ENCODE peak calls at places on chromosomes 13 and 19, in seven cellular contexts. One of them, this sample, is unnamed.

GRCh38 chr19:38676023-38676877 is 28.8 kb downstream of the ACTN4 start:
- DNase-seq in right cardiac atrium: no peak
- DNase-seq in DND-41: no peak
- DNase-seq in cardiac muscle cell: peak; percentile 77
- DNase-seq in A549: no peak
- DNase-seq in mucosa of descending colon: no peak
- DNase-seq in thoracic aorta: no peak
- DNase-seq in this sample: no peak

GRCh38 chr19:3208317-3209207 is 15.9 kb upstream of the CELF5 start:
- DNase-seq in right cardiac atrium: no peak
- DNase-seq in DND-41: no peak
- DNase-seq in cardiac muscle cell: no peak
- DNase-seq in A549: no peak
- DNase-seq in mucosa of descending colon: no peak
- DNase-seq in thoracic aorta: no peak
- DNase-seq in this sample: no peak

GRCh38 chr13:28531956-28532225 is 37.0 kb upstream of the FLT1 start:
- DNase-seq in right cardiac atrium: no peak
- DNase-seq in DND-41: no peak
- DNase-seq in cardiac muscle cell: no peak
- DNase-seq in A549: no peak
- DNase-seq in mucosa of descending colon: no peak
- DNase-seq in thoracic aorta: no peak
- DNase-seq in this sample: no peak

GRCh38 chr19:45070214-45070613 is 6.1 kb downstream of the ZNF296 start:
- DNase-seq in right cardiac atrium: no peak
- DNase-seq in DND-41: no peak
- DNase-seq in cardiac muscle cell: no peak
- DNase-seq in A549: no peak
- DNase-seq in mucosa of descending colon: no peak
- DNase-seq in thoracic aorta: no peak
- DNase-seq in this sample: no peak

GRCh38 chr19:12689012-12689411 is 1.2 kb downstream of the GNG14 start:
- DNase-seq in right cardiac atrium: no peak
- DNase-seq in DND-41: no peak
- DNase-seq in cardiac muscle cell: no peak
- DNase-seq in A549: no peak
- DNase-seq in mucosa of descending colon: peak; percentile 29
- DNase-seq in thoracic aorta: no peak
- DNase-seq in this sample: no peak

GRCh38 chr19:13872695-13873389 is 4.1 kb upstream of the NANOS3 start:
- DNase-seq in right cardiac atrium: peak; percentile 43
- DNase-seq in DND-41: no peak
- DNase-seq in cardiac muscle cell: no peak
- DNase-seq in A549: peak; percentile 71
- DNase-seq in mucosa of descending colon: no peak
- DNase-seq in thoracic aorta: no peak
- DNase-seq in this sample: no peak

GRCh38 chr13:98509271-98510155 is 67.4 kb downstream of the STK24 start:
- DNase-seq in right cardiac atrium: peak; percentile 84
- DNase-seq in DND-41: no peak
- DNase-seq in cardiac muscle cell: peak; percentile 83
- DNase-seq in A549: peak; percentile 28
- DNase-seq in mucosa of descending colon: peak; percentile 80
- DNase-seq in thoracic aorta: peak; percentile 31
- DNase-seq in this sample: peak; percentile 65

GRCh38 chr19:15640294-15640903 is at the start of gene CYP4F3:
- DNase-seq in right cardiac atrium: peak; percentile 66
- DNase-seq in DND-41: no peak
- DNase-seq in cardiac muscle cell: peak; percentile 6
- DNase-seq in A549: peak; percentile 72
- DNase-seq in mucosa of descending colon: peak; percentile 96
- DNase-seq in thoracic aorta: no peak
- DNase-seq in this sample: peak; percentile 74

GRCh38 chr19:3458595-3459284 is 21.6 kb downstream of the SMIM24 start:
- DNase-seq in right cardiac atrium: peak; percentile 74
- DNase-seq in DND-41: no peak
- DNase-seq in cardiac muscle cell: peak; percentile 74
- DNase-seq in A549: no peak
- DNase-seq in mucosa of descending colon: no peak
- DNase-seq in thoracic aorta: no peak
- DNase-seq in this sample: no peak

GRCh38 chr13:32430018-32430747 is 2.3 kb upstream of the N4BP2L1 start:
- DNase-seq in right cardiac atrium: no peak
- DNase-seq in DND-41: no peak
- DNase-seq in cardiac muscle cell: no peak
- DNase-seq in A549: no peak
- DNase-seq in mucosa of descending colon: no peak
- DNase-seq in thoracic aorta: no peak
- DNase-seq in this sample: no peak

GRCh38 chr19:20423381-20424207 is 142.0 kb downstream of the ZNF737 start:
- DNase-seq in right cardiac atrium: peak; percentile 53
- DNase-seq in DND-41: peak; percentile 50
- DNase-seq in cardiac muscle cell: peak; percentile 88
- DNase-seq in A549: no peak
- DNase-seq in mucosa of descending colon: peak; percentile 53
- DNase-seq in thoracic aorta: no peak
- DNase-seq in this sample: peak; percentile 54

GRCh38 chr13:74761794-74762193 is 627.6 kb upstream of the KLF12 start:
- DNase-seq in right cardiac atrium: no peak
- DNase-seq in DND-41: no peak
- DNase-seq in cardiac muscle cell: peak; percentile 89
- DNase-seq in A549: no peak
- DNase-seq in mucosa of descending colon: no peak
- DNase-seq in thoracic aorta: no peak
- DNase-seq in this sample: no peak

GRCh38 chr13:87123987-87124784 is 547.0 kb upstream of the SLITRK5 start:
- DNase-seq in right cardiac atrium: no peak
- DNase-seq in DND-41: peak; percentile 13
- DNase-seq in cardiac muscle cell: peak; percentile 95
- DNase-seq in A549: peak; percentile 1
- DNase-seq in mucosa of descending colon: no peak
- DNase-seq in thoracic aorta: no peak
- DNase-seq in this sample: peak; percentile 18

DNA sequence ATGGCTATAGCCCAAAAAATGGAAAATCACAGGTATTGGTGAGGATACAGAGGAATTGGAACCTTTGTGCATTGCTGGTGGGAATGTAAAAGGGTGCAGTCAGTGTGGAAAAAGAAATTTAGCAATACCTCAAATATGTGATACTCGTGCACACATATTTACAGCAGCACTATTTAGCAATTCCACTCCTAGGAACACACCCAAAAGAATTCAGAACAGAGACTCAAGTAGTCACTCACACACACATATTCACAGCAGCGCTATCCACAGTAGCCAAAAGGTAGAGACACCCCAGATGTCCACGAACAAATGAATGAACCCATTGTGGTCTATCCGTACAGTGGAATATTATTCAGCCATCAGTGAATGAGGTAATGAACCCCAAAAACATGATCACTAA is 114.0 kb downstream of the COL4A2 start:
- DNase-seq in right cardiac atrium: no peak
- DNase-seq in DND-41: no peak
- DNase-seq in cardiac muscle cell: no peak
- DNase-seq in A549: no peak
- DNase-seq in mucosa of descending colon: no peak
- DNase-seq in thoracic aorta: no peak
- DNase-seq in this sample: no peak
- H3K4me1 ChIP-seq in right cardiac atrium: peaks cover 17% of the 10 kb centered on the region
- H3K4me1 ChIP-seq in DND-41: peaks cover 11% of the 10 kb centered on the region
- H3K4me1 ChIP-seq in cardiac muscle cell: peaks cover 21% of the 10 kb centered on the region
- H3K4me1 ChIP-seq in A549: peaks cover 35% of the 10 kb centered on the region
- H3K4me1 ChIP-seq in mucosa of descending colon: no peaks in the 10 kb centered on the region
- H3K4me1 ChIP-seq in thoracic aorta: peaks cover 94% of the 10 kb centered on the region
- H3K4me1 ChIP-seq in this sample: peaks cover 75% of the 10 kb centered on the region

DNA sequence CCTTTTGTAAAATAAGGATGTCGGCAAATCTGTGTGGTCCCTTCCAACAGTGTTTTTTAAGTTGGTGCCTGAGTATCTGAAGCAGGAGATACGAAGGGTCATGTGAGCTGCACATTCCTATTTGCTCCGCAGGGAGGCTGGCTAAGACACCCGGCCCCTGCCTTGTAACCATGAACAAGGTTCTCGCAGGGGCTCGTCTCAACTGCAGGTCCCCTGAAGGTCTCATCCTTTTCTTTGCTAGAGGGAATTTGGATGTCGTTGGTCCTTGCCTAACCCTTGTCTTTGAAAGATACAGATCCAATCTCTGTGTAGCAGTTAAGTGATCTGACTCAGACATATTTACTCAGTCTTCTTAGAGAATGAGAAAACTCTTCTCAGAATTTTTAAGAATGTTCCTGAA is 64.4 kb downstream of the LRCH1 start:
- DNase-seq in right cardiac atrium: no peak
- DNase-seq in DND-41: no peak
- DNase-seq in cardiac muscle cell: peak; percentile 37
- DNase-seq in A549: no peak
- DNase-seq in mucosa of descending colon: no peak
- DNase-seq in thoracic aorta: no peak
- DNase-seq in this sample: no peak
- H3K4me1 ChIP-seq in right cardiac atrium: peaks cover 10% of the 10 kb centered on the region
- H3K4me1 ChIP-seq in DND-41: no peaks in the 10 kb centered on the region
- H3K4me1 ChIP-seq in cardiac muscle cell: peaks cover 39% of the 10 kb centered on the region
- H3K4me1 ChIP-seq in A549: peaks cover 71% of the 10 kb centered on the region
- H3K4me1 ChIP-seq in mucosa of descending colon: peaks cover 22% of the 10 kb centered on the region
- H3K4me1 ChIP-seq in thoracic aorta: peaks cover 69% of the 10 kb centered on the region
- H3K4me1 ChIP-seq in this sample: peaks cover 93% of the 10 kb centered on the region

DNA sequence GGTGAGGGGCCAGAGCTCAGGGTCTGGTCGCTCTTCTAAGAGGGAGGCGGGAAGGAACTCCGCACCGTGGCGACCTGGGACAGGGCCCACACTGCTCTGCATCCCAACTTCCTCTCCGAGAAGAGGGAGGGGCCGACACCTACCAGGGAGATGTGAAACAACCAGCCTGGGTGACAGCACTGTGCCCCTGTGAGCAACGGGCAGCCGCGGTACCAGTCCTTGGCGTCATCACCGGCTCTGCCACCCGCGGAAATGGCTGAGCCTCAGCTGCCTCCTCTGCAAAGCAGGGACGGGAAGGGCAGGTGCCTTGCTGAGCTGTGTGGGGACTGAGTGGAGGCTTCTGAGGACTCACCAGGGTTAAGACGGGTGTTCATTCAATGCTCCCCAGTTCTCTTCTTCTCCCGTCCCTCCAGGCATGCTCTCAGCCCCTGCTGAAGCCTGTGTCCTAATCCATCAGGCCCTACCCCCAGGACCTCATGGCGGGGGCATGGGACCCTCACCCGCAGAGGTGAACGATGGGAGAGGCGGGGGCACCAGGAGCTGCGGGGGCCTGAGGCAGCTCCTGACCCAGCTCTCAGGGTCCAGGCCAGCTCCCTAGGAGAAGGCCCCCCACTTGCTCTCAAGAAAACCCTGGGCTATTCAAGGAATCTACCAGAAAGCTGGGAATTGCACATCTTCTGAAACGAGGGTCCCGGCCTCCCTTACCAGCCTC is 9.3 kb downstream of the ZNF787 start:
- DNase-seq in right cardiac atrium: peak; percentile 57
- DNase-seq in DND-41: no peak
- DNase-seq in cardiac muscle cell: no peak
- DNase-seq in A549: no peak
- DNase-seq in mucosa of descending colon: peak; percentile 83
- DNase-seq in thoracic aorta: no peak
- DNase-seq in this sample: peak; percentile 53
- H3K4me1 ChIP-seq in right cardiac atrium: peaks cover 24% of the 10 kb centered on the region
- H3K4me1 ChIP-seq in DND-41: no peaks in the 10 kb centered on the region
- H3K4me1 ChIP-seq in cardiac muscle cell: peaks cover 63% of the 10 kb centered on the region
- H3K4me1 ChIP-seq in A549: peaks cover 18% of the 10 kb centered on the region
- H3K4me1 ChIP-seq in mucosa of descending colon: peaks cover 61% of the 10 kb centered on the region
- H3K4me1 ChIP-seq in thoracic aorta: peaks cover 52% of the 10 kb centered on the region
- H3K4me1 ChIP-seq in this sample: peaks cover 98% of the 10 kb centered on the region

GRCh38 chr19:6238256-6238642 is 41.5 kb downstream of the MLLT1 start:
- DNase-seq in right cardiac atrium: no peak
- DNase-seq in DND-41: no peak
- DNase-seq in cardiac muscle cell: peak; percentile 74
- DNase-seq in A549: no peak
- DNase-seq in mucosa of descending colon: no peak
- DNase-seq in thoracic aorta: no peak
- DNase-seq in this sample: no peak
- H3K4me1 ChIP-seq in right cardiac atrium: peaks cover 55% of the 10 kb centered on the region
- H3K4me1 ChIP-seq in DND-41: no peaks in the 10 kb centered on the region
- H3K4me1 ChIP-seq in cardiac muscle cell: peaks cover 10% of the 10 kb centered on the region
- H3K4me1 ChIP-seq in A549: no peaks in the 10 kb centered on the region
- H3K4me1 ChIP-seq in mucosa of descending colon: peaks cover 12% of the 10 kb centered on the region
- H3K4me1 ChIP-seq in thoracic aorta: peaks cover 64% of the 10 kb centered on the region
- H3K4me1 ChIP-seq in this sample: peaks cover 100% of the 10 kb centered on the region

GRCh38 chr19:1168562-1168873 is 5.5 kb downstream of the SBNO2 start:
- DNase-seq in right cardiac atrium: no peak
- DNase-seq in DND-41: no peak
- DNase-seq in cardiac muscle cell: no peak
- DNase-seq in A549: no peak
- DNase-seq in mucosa of descending colon: no peak
- DNase-seq in thoracic aorta: no peak
- DNase-seq in this sample: no peak
- H3K4me1 ChIP-seq in right cardiac atrium: peaks cover 2% of the 10 kb centered on the region
- H3K4me1 ChIP-seq in DND-41: peaks cover 35% of the 10 kb centered on the region
- H3K4me1 ChIP-seq in cardiac muscle cell: peaks cover 20% of the 10 kb centered on the region
- H3K4me1 ChIP-seq in A549: peaks cover 45% of the 10 kb centered on the region
- H3K4me1 ChIP-seq in mucosa of descending colon: peaks cover 13% of the 10 kb centered on the region
- H3K4me1 ChIP-seq in thoracic aorta: peaks cover 19% of the 10 kb centered on the region
- H3K4me1 ChIP-seq in this sample: peaks cover 35% of the 10 kb centered on the region

GRCh38 chr19:48341515-48342413 is 16.4 kb downstream of the EMP3 start:
- DNase-seq in right cardiac atrium: no peak
- DNase-seq in DND-41: no peak
- DNase-seq in cardiac muscle cell: no peak
- DNase-seq in A549: no peak
- DNase-seq in mucosa of descending colon: no peak
- DNase-seq in thoracic aorta: no peak
- DNase-seq in this sample: no peak

GRCh38 chr19:48342414-48342738 is 17.0 kb downstream of the EMP3 start:
- DNase-seq in right cardiac atrium: no peak
- DNase-seq in DND-41: no peak
- DNase-seq in cardiac muscle cell: no peak
- DNase-seq in A549: no peak
- DNase-seq in mucosa of descending colon: no peak
- DNase-seq in thoracic aorta: no peak
- DNase-seq in this sample: no peak

GRCh38 chr19:48346161-48346560 is 17.6 kb downstream of the TMEM143 start:
- DNase-seq in right cardiac atrium: no peak
- DNase-seq in DND-41: no peak
- DNase-seq in cardiac muscle cell: peak; percentile 54
- DNase-seq in A549: no peak
- DNase-seq in mucosa of descending colon: no peak
- DNase-seq in thoracic aorta: no peak
- DNase-seq in this sample: no peak

GRCh38 chr19:48342841-48343540 is 17.6 kb downstream of the EMP3 start:
- DNase-seq in right cardiac atrium: no peak
- DNase-seq in DND-41: no peak
- DNase-seq in cardiac muscle cell: peak; percentile 47
- DNase-seq in A549: peak; percentile 70
- DNase-seq in mucosa of descending colon: no peak
- DNase-seq in thoracic aorta: no peak
- DNase-seq in this sample: no peak

GRCh38 chr19:48344892-48345291 is 18.8 kb downstream of the TMEM143 start:
- DNase-seq in right cardiac atrium: no peak
- DNase-seq in DND-41: no peak
- DNase-seq in cardiac muscle cell: no peak
- DNase-seq in A549: no peak
- DNase-seq in mucosa of descending colon: no peak
- DNase-seq in thoracic aorta: no peak
- DNase-seq in this sample: no peak
- H3K4me1 ChIP-seq in right cardiac atrium: no peaks in the 10 kb centered on the region
- H3K4me1 ChIP-seq in DND-41: no peaks in the 10 kb centered on the region
- H3K4me1 ChIP-seq in cardiac muscle cell: no peaks in the 10 kb centered on the region
- H3K4me1 ChIP-seq in A549: peaks cover 18% of the 10 kb centered on the region
- H3K4me1 ChIP-seq in mucosa of descending colon: no peaks in the 10 kb centered on the region
- H3K4me1 ChIP-seq in thoracic aorta: no peaks in the 10 kb centered on the region
- H3K4me1 ChIP-seq in this sample: peaks cover 8% of the 10 kb centered on the region